ENCODE peak calls at places on chromosome 22, in six cellular contexts. P is K562, J is breast epithelium, R is Panc1, H is spleen, S is HCT116. C is an unnamed sample.

GRCh38 chr22:29006346-29006745 is 55.3 kb downstream of the C22orf31 start:
- DNase-seq in H (no peak), R (no peak), J (no peak), P (no peak), S (no peak), C (no peak)

GRCh38 chr22:25702046-25702445 is 39.9 kb upstream of the MYO18B start:
- DNase-seq in P (no peak), J (no peak), R (no peak), H (no peak), S (no peak), C (no peak)

GRCh38 chr22:26835929-26836528 is 178.6 kb downstream of the MIAT start:
- DNase-seq in R (peak; percentile 15), J (no peak), P (peak; percentile 65), H (no peak), S (peak; percentile 33), C (no peak)

GRCh38 chr22:41563051-41563711 is 2.4 kb downstream of the CSDC2 start:
- DNase-seq in R (no peak), J (no peak), H (no peak), S (no peak), P (peak; percentile 60), C (no peak)

GRCh38 chr22:24026733-24027132 is 15.6 kb downstream of the CABIN1 start:
- DNase-seq in R (no peak), J (no peak), H (no peak), P (no peak), S (no peak), C (no peak)

GRCh38 chr22:18118345-18118915 is 7.8 kb downstream of the TUBA8 start:
- DNase-seq in S (no peak), R (no peak), J (no peak), P (no peak), H (no peak), C (no peak)

GRCh38 chr22:35467788-35468187 is 67.8 kb downstream of the MCM5 start:
- DNase-seq in H (peak; percentile 77), S (no peak), P (no peak), J (peak; percentile 61), R (no peak), C (peak; percentile 67)

GRCh38 chr22:24097961-24098391 is 83.3 kb upstream of the SUSD2 start:
- DNase-seq in R (no peak), H (peak; percentile 45), J (no peak), P (no peak), S (no peak), C (no peak)

GRCh38 chr22:29043906-29044575 is 17.6 kb downstream of the C22orf31 start:
- DNase-seq in R (no peak), J (no peak), P (no peak), S (no peak), H (no peak), C (no peak)

GRCh38 chr22:23163665-23164064 is 16.6 kb upstream of the BCR start:
- DNase-seq in J (peak; percentile 75), R (no peak), H (no peak), P (no peak), S (no peak), C (no peak)

GRCh38 chr22:23315341-23315917 is 135.1 kb downstream of the BCR start:
- DNase-seq in P (peak; percentile 83), J (peak; percentile 60), R (no peak), S (peak; percentile 23), H (peak; percentile 84), C (no peak)

GRCh38 chr22:41481131-41481830 is 12.4 kb downstream of the ACO2 start:
- DNase-seq in S (no peak), H (no peak), J (peak; percentile 42), R (peak; percentile 4), P (no peak), C (peak; percentile 48)

GRCh38 chr22:42169055-42169469 is 38.5 kb upstream of the CYP2D6 start:
- DNase-seq in P (peak; percentile 80), H (peak; percentile 88), R (peak; percentile 64), S (peak; percentile 56), J (peak; percentile 43), C (no peak)

GRCh38 chr22:30307026-30307574 is 17.8 kb upstream of the CASTOR1 start:
- DNase-seq in P (no peak), J (peak; percentile 86), H (no peak), R (no peak), S (no peak), C (no peak)
- H3K4me3 ChIP-seq in P (no peak overlapping the region), J (no peak overlapping the region), H (peak overlapping the region; percentile 26), R (no peak overlapping the region), S (no peak overlapping the region), C (no peak overlapping the region)

GRCh38 chr22:47592791-47593190 is 830.3 kb downstream of the TBC1D22A start:
- DNase-seq in J (no peak), R (no peak), S (no peak), P (no peak), H (no peak), C (no peak)
- H3K9me3 ChIP-seq in J (no peaks in the 10 kb centered on the region), R (no peaks in the 10 kb centered on the region), S (no peaks in the 10 kb centered on the region), P (no peaks in the 10 kb centered on the region), H (no peaks in the 10 kb centered on the region), C (no peaks in the 10 kb centered on the region)

GRCh38 chr22:36580846-36581245 is 51.9 kb upstream of the EIF3D start:
- DNase-seq in J (no peak), P (no peak), R (no peak), H (peak; percentile 18), S (no peak), C (no peak)
- TF ChIP-seq POLR2AphosphoS5 in J (no peak), P (no peak), R (no peak), H (no peak), S (no peak), C (no peak)

DNA sequence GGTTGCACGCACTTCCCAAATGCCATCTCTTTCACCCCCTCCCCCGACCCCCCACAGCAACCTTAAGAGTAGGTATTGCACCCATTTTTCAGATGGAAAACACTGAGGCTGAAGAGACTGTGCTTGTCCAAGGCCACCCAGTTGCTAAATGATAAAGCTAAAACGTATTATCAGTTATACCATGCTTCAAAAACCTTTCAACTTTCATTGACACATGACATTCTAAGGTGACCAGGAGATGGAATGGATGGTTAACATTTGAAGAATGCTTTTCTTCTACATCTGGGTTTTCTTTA is 4.0 kb downstream of the TIMP3 start:
- DNase-seq in R (no peak), S (no peak), J (no peak), P (no peak), H (no peak), C (no peak)
- H3K4me3 ChIP-seq in R (no peak overlapping the region), S (no peak overlapping the region), J (peak overlapping the region; percentile 99), P (no peak overlapping the region), H (peak overlapping the region; percentile 58), C (peak overlapping the region; percentile 92)

DNA sequence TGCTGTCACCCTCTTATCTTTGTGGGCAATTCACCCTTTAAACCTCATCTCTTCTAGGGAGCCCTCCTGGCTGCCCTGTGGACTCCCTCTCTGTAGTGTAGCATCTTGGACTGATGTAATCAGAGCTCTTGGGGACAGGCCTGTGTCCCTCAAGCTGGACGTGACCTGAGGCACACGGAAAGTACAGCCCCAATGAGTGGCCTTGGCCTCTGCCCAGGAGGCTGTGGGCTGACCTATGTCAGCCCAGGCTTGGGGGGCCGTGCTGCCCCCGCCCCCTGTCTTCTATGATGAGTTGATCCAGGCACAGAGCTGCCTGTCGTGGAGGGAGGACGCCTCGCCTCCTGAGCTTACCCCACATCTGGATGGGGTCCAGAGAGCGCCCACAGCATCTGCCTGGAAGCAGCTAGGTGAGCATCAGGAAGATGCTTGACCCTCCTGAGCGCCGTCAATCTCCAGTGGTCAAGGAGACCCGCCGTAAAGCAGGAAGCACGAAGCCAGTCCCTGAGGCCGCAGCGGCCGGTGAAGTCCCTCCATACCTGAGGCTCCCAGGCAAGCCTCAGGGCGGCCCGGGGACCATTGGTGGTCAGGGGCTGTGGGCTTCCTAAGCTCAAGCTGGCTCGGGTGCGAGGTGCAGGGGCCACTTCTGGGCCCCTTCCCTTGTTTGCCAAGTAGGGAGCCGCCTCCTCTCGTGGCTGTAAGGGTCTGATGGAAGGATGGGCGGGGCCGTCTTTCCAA is 1136.9 kb downstream of the BRD1 start:
- DNase-seq in S (no peak), H (no peak), R (no peak), P (no peak), J (no peak), C (peak; percentile 73)
- H3K9me3 ChIP-seq in S (no peaks in the 10 kb centered on the region), H (no peaks in the 10 kb centered on the region), R (no peaks in the 10 kb centered on the region), P (no peaks in the 10 kb centered on the region), J (no peaks in the 10 kb centered on the region), C (no peaks in the 10 kb centered on the region)

GRCh38 chr22:46070215-46070721 is 80.1 kb upstream of the PPARA start:
- DNase-seq in J (no peak), P (no peak), R (no peak), H (peak; percentile 92), S (no peak), C (peak; percentile 94)
- TF ChIP-seq POLR2AphosphoS5 in J (peak; percentile 15), P (no peak), R (no peak), H (peak; percentile 69), S (peak; percentile 27), C (no peak)

DNA sequence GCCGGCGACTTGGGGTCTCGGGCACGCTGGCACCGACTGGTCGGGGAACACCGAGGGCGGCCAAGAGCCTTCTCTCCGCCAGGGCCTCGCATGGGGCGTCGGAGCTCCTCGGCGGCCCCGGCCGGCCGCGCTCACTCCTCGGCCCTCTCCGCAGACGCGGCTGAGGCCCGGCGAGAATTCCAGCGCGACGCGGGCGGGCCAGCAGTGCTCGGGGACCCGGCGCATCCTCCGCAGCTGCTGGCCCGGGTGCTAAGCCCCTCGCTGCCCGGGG is 5.6 kb downstream of the TBX1 start:
- DNase-seq in S (no peak), R (no peak), J (no peak), P (no peak), H (no peak), C (peak; percentile 81)
- H3K4me3 ChIP-seq in S (peak overlapping the region; percentile 87), R (no peak overlapping the region), J (peak overlapping the region; percentile 49), P (peak overlapping the region; percentile 34), H (peak overlapping the region; percentile 45), C (peak overlapping the region; percentile 44)

DNA sequence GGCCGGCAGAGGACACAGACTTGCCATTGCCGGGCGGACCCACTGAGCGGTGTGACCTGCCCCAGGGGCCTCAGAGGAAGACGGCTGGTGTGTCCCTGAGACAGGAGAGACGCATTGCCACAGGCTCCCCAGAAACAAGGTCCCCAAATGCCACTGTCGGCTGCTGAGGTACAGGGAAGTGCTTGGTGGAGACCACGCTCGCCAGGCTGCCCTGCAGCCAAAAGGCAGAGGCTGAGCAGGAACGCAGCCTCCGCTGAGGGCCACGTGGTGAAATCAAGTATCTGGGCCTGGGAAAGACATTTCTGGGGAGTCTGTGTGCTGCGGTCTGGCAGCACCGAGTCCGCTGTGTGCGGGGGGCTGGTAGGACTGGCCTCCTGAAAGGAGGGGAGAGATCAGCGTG is 794.9 kb downstream of the BRD1 start:
- DNase-seq in H (peak; percentile 58), P (no peak), J (no peak), R (no peak), S (no peak), C (no peak)
- H3K9me3 ChIP-seq in H (no peaks in the 10 kb centered on the region), P (no peaks in the 10 kb centered on the region), J (no peaks in the 10 kb centered on the region), R (no peaks in the 10 kb centered on the region), S (no peaks in the 10 kb centered on the region), C (no peaks in the 10 kb centered on the region)

C was measured in upper lobe of left lung.